ENCODE peak calls at places on chromosome 2, in five cellular contexts. One of them, this sample, is unnamed. For H3K9me3, the result is how much of the 10 kb centered on the place peaks cover.

GRCh38 chr2:202054716-202055115 is 18.3 kb upstream of the KIAA2012 start:
- DNase-seq in fibroblast of lung: no peak
- DNase-seq in GM23248: no peak
- DNase-seq in neuronal stem cell: no peak
- DNase-seq in colonic mucosa: no peak
- DNase-seq in this sample: no peak

GRCh38 chr2:16613475-16613874 is 52.2 kb downstream of the CYRIA start:
- DNase-seq in GM23248: peak
- DNase-seq in colonic mucosa: no peak
- DNase-seq in neuronal stem cell: no peak
- DNase-seq in fibroblast of lung: peak
- DNase-seq in this sample: no peak

GRCh38 chr2:110888401-110888800 is 156.0 kb downstream of the ACOXL start:
- DNase-seq in colonic mucosa: no peak
- DNase-seq in neuronal stem cell: no peak
- DNase-seq in GM23248: no peak
- DNase-seq in fibroblast of lung: no peak
- DNase-seq in this sample: no peak

GRCh38 chr2:55403177-55403998 is 16.3 kb downstream of the CCDC88A start:
- DNase-seq in fibroblast of lung: peak
- DNase-seq in GM23248: no peak
- DNase-seq in colonic mucosa: no peak
- DNase-seq in neuronal stem cell: no peak
- DNase-seq in this sample: no peak

GRCh38 chr2:129892773-129893172 is 86.7 kb upstream of the RAB6C start:
- DNase-seq in GM23248: no peak
- DNase-seq in neuronal stem cell: no peak
- DNase-seq in colonic mucosa: no peak
- DNase-seq in fibroblast of lung: no peak
- DNase-seq in this sample: no peak

GRCh38 chr2:129164220-129164619 is 815.2 kb upstream of the RAB6C start:
- DNase-seq in neuronal stem cell: no peak
- DNase-seq in colonic mucosa: no peak
- DNase-seq in GM23248: no peak
- DNase-seq in fibroblast of lung: no peak
- DNase-seq in this sample: no peak

GRCh38 chr2:34570266-34570872 is 971.3 kb upstream of the FAM98A start:
- DNase-seq in colonic mucosa: no peak
- DNase-seq in fibroblast of lung: peak
- DNase-seq in GM23248: peak
- DNase-seq in neuronal stem cell: peak
- DNase-seq in this sample: no peak

GRCh38 chr2:9975805-9976447 is 24.4 kb downstream of the GRHL1 start:
- DNase-seq in neuronal stem cell: no peak
- DNase-seq in colonic mucosa: peak
- DNase-seq in fibroblast of lung: peak
- DNase-seq in GM23248: peak
- DNase-seq in this sample: no peak

GRCh38 chr2:237923507-237924163 is 43.2 kb upstream of the UBE2F start:
- DNase-seq in fibroblast of lung: peak
- DNase-seq in colonic mucosa: peak
- DNase-seq in GM23248: peak
- DNase-seq in neuronal stem cell: peak
- DNase-seq in this sample: peak

GRCh38 chr2:28447943-28448737 is 47.7 kb upstream of the PLB1 start:
- DNase-seq in fibroblast of lung: peak
- DNase-seq in GM23248: peak
- DNase-seq in colonic mucosa: no peak
- DNase-seq in neuronal stem cell: no peak
- DNase-seq in this sample: no peak

GRCh38 chr2:240105982-240106381 is 30.1 kb downstream of the COPS9 start:
- DNase-seq in GM23248: no peak
- DNase-seq in colonic mucosa: no peak
- DNase-seq in neuronal stem cell: no peak
- DNase-seq in fibroblast of lung: no peak
- DNase-seq in this sample: peak

GRCh38 chr2:120291464-120292311 is 39.0 kb downstream of the RALB start:
- DNase-seq in GM23248: peak
- DNase-seq in colonic mucosa: no peak
- DNase-seq in neuronal stem cell: no peak
- DNase-seq in fibroblast of lung: peak
- DNase-seq in this sample: no peak

GRCh38 chr2:237731663-237732062 is 66.9 kb upstream of the RBM44 start:
- DNase-seq in GM23248: peak
- DNase-seq in neuronal stem cell: no peak
- DNase-seq in fibroblast of lung: peak
- DNase-seq in colonic mucosa: no peak
- DNase-seq in this sample: peak

GRCh38 chr2:190942697-190943096 is 62.1 kb downstream of the GLS start:
- DNase-seq in fibroblast of lung: no peak
- DNase-seq in colonic mucosa: no peak
- DNase-seq in GM23248: no peak
- DNase-seq in neuronal stem cell: no peak
- DNase-seq in this sample: no peak

GRCh38 chr2:147394179-147394790 is 450.5 kb upstream of the ACVR2A start:
- DNase-seq in fibroblast of lung: no peak
- DNase-seq in colonic mucosa: no peak
- DNase-seq in GM23248: no peak
- DNase-seq in neuronal stem cell: no peak
- DNase-seq in this sample: no peak

GRCh38 chr2:9658972-9659371 is 28.2 kb upstream of the YWHAQ start:
- DNase-seq in colonic mucosa: no peak
- DNase-seq in neuronal stem cell: no peak
- DNase-seq in fibroblast of lung: peak
- DNase-seq in GM23248: no peak
- DNase-seq in this sample: no peak

GRCh38 chr2:204825054-204825453 is 279.8 kb downstream of the PARD3B start:
- DNase-seq in colonic mucosa: no peak
- DNase-seq in fibroblast of lung: peak
- DNase-seq in GM23248: no peak
- DNase-seq in neuronal stem cell: no peak
- DNase-seq in this sample: no peak

GRCh38 chr2:81894451-81894990 is 1590.0 kb upstream of the LRRTM1 start:
- DNase-seq in colonic mucosa: no peak
- DNase-seq in GM23248: no peak
- DNase-seq in neuronal stem cell: no peak
- DNase-seq in fibroblast of lung: peak
- DNase-seq in this sample: no peak

GRCh38 chr2:144466637-144467036 is 53.3 kb downstream of the ZEB2 start:
- DNase-seq in GM23248: no peak
- DNase-seq in colonic mucosa: no peak
- DNase-seq in neuronal stem cell: no peak
- DNase-seq in fibroblast of lung: no peak
- DNase-seq in this sample: no peak

GRCh38 chr2:74712223-74713053 is 58.4 kb downstream of the SEMA4F start:
- DNase-seq in neuronal stem cell: no peak
- DNase-seq in colonic mucosa: no peak
- DNase-seq in GM23248: peak
- DNase-seq in fibroblast of lung: no peak
- DNase-seq in this sample: no peak

GRCh38 chr2:216678813-216679657 is 16.3 kb downstream of the IGFBP5 start:
- DNase-seq in colonic mucosa: no peak
- DNase-seq in neuronal stem cell: no peak
- DNase-seq in GM23248: no peak
- DNase-seq in fibroblast of lung: no peak
- DNase-seq in this sample: no peak

GRCh38 chr2:76642122-76642521 is 880.1 kb downstream of the LRRTM4 start:
- DNase-seq in neuronal stem cell: peak
- DNase-seq in fibroblast of lung: no peak
- DNase-seq in colonic mucosa: no peak
- DNase-seq in GM23248: no peak
- DNase-seq in this sample: no peak

GRCh38 chr2:73128841-73129535 is 16.2 kb upstream of the RAB11FIP5 start:
- DNase-seq in colonic mucosa: no peak
- DNase-seq in fibroblast of lung: no peak
- DNase-seq in GM23248: no peak
- DNase-seq in neuronal stem cell: no peak
- DNase-seq in this sample: no peak

GRCh38 chr2:104563398-104564024 is 290.4 kb upstream of the POU3F3 start:
- DNase-seq in fibroblast of lung: peak
- DNase-seq in neuronal stem cell: no peak
- DNase-seq in GM23248: no peak
- DNase-seq in colonic mucosa: no peak
- DNase-seq in this sample: no peak

GRCh38 chr2:11152591-11152990 is 2.7 kb upstream of the SLC66A3 start:
- DNase-seq in neuronal stem cell: no peak
- DNase-seq in colonic mucosa: no peak
- DNase-seq in GM23248: no peak
- DNase-seq in fibroblast of lung: no peak
- DNase-seq in this sample: peak

GRCh38 chr2:207693641-207694249 is 17.7 kb upstream of the CCNYL1 start:
- DNase-seq in neuronal stem cell: no peak
- DNase-seq in GM23248: no peak
- DNase-seq in colonic mucosa: peak
- DNase-seq in fibroblast of lung: no peak
- DNase-seq in this sample: no peak

GRCh38 chr2:23390152-23390551 is 5.2 kb downstream of the KLHL29 start:
- DNase-seq in fibroblast of lung: peak
- DNase-seq in neuronal stem cell: no peak
- DNase-seq in GM23248: no peak
- DNase-seq in colonic mucosa: no peak
- DNase-seq in this sample: no peak

GRCh38 chr2:230700447-230700846 is 12.2 kb upstream of the CAB39 start:
- DNase-seq in GM23248: peak
- DNase-seq in fibroblast of lung: no peak
- DNase-seq in colonic mucosa: no peak
- DNase-seq in neuronal stem cell: no peak
- DNase-seq in this sample: no peak

GRCh38 chr2:129438501-129439057 is 540.9 kb upstream of the RAB6C start:
- DNase-seq in colonic mucosa: no peak
- DNase-seq in fibroblast of lung: no peak
- DNase-seq in neuronal stem cell: no peak
- DNase-seq in GM23248: no peak
- DNase-seq in this sample: peak

GRCh38 chr2:170812716-170813585 is 3.7 kb upstream of the GAD1 start:
- DNase-seq in fibroblast of lung: peak
- DNase-seq in GM23248: peak
- DNase-seq in colonic mucosa: peak
- DNase-seq in neuronal stem cell: peak
- DNase-seq in this sample: no peak

GRCh38 chr2:201882353-201883095 is 76.2 kb downstream of the CDK15 start:
- DNase-seq in GM23248: peak
- DNase-seq in colonic mucosa: no peak
- DNase-seq in fibroblast of lung: peak
- DNase-seq in neuronal stem cell: no peak
- DNase-seq in this sample: peak

GRCh38 chr2:107542314-107542740 is 284.4 kb upstream of the RGPD4 start:
- DNase-seq in neuronal stem cell: no peak
- DNase-seq in GM23248: peak
- DNase-seq in fibroblast of lung: peak
- DNase-seq in colonic mucosa: no peak
- DNase-seq in this sample: no peak

GRCh38 chr2:163730556-163730955 is 5.3 kb downstream of the FIGN start:
- DNase-seq in GM23248: no peak
- DNase-seq in fibroblast of lung: no peak
- DNase-seq in neuronal stem cell: no peak
- DNase-seq in colonic mucosa: no peak
- DNase-seq in this sample: no peak

GRCh38 chr2:163732718-163733117 is 3.1 kb downstream of the FIGN start:
- DNase-seq in neuronal stem cell: no peak
- DNase-seq in fibroblast of lung: peak
- DNase-seq in GM23248: peak
- DNase-seq in colonic mucosa: no peak
- DNase-seq in this sample: no peak

GRCh38 chr2:163729874-163730273 is 5.9 kb downstream of the FIGN start:
- DNase-seq in fibroblast of lung: no peak
- DNase-seq in GM23248: no peak
- DNase-seq in colonic mucosa: no peak
- DNase-seq in neuronal stem cell: no peak
- DNase-seq in this sample: no peak

GRCh38 chr2:163733301-163733938 is 2.4 kb downstream of the FIGN start:
- DNase-seq in GM23248: peak
- DNase-seq in neuronal stem cell: no peak
- DNase-seq in fibroblast of lung: peak
- DNase-seq in colonic mucosa: no peak
- DNase-seq in this sample: no peak

GRCh38 chr2:163731735-163732134 is 4.1 kb downstream of the FIGN start:
- DNase-seq in colonic mucosa: no peak
- DNase-seq in neuronal stem cell: no peak
- DNase-seq in fibroblast of lung: peak
- DNase-seq in GM23248: peak
- DNase-seq in this sample: no peak
- H3K27ac ChIP-seq in colonic mucosa: peak
- H3K27ac ChIP-seq in neuronal stem cell: no peak
- H3K27ac ChIP-seq in fibroblast of lung: no peak
- H3K27ac ChIP-seq in GM23248: peak
- H3K27ac ChIP-seq in this sample: no peak

DNA sequence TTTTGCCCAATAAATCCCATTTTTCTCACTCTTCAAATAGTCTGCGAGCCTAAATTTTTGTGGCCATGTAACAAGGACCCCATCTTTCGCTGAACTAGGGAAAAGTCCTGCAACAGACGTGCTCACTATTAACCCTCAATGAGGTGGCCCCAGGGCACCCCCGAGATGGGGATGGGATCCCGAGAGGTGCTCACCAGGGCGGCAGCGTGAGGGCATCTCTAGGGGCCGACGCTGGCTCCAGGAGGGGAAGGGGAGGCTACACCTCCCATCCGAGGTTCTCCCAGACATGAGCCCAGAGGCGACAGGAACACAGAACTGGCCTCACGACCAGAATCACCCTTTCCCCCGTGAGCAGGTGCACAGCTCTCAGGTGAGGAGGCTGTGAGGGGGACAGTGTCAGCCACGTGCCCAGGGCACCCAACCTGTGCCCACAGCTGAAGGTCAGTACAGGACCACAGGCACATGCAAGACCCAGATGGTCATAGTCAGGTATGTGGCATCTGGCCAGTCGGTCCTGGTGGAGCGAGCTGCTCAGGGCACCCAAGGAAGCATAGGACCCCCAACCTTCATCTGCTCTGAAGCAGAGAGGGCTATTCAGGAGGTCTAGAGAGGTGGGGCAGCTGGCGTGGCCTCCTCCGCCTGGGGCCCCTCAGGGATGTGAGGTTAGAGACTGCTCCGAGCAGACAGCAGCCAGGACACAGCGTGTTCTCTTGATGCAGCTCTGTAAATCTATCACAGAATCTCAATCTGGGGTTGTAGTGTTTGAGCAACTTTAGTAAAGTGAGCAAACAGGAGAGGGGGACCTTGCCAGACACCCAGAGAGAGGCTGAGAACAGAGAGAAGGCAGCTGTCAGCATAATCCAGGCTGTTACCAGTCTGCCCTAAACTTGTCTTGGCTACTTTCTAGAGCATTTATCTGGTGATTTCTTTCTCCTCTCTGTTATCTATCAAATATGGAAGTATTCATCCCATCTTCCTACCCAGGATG is 62.7 kb downstream of the PXDN start:
- DNase-seq in GM23248: no peak
- DNase-seq in fibroblast of lung: no peak
- DNase-seq in colonic mucosa: no peak
- DNase-seq in neuronal stem cell: no peak
- DNase-seq in this sample: no peak
- H3K9ac ChIP-seq in GM23248: no peak
- H3K9ac ChIP-seq in fibroblast of lung: no peak
- H3K9ac ChIP-seq in colonic mucosa: no peak
- H3K9ac ChIP-seq in neuronal stem cell: no peak
- H3K9ac ChIP-seq in this sample: no peak

GRCh38 chr2:181680055-181680936 is at the start of gene NEUROD1:
- DNase-seq in colonic mucosa: no peak
- DNase-seq in GM23248: no peak
- DNase-seq in fibroblast of lung: no peak
- DNase-seq in neuronal stem cell: no peak
- DNase-seq in this sample: peak
- H3K9me3 ChIP-seq in colonic mucosa: under half
- H3K9me3 ChIP-seq in GM23248: under half
- H3K9me3 ChIP-seq in fibroblast of lung: under half
- H3K9me3 ChIP-seq in neuronal stem cell: under half
- H3K9me3 ChIP-seq in this sample: under half

GRCh38 chr2:46715541-46715940 is 200.1 kb downstream of the MCFD2 start:
- DNase-seq in colonic mucosa: no peak
- DNase-seq in fibroblast of lung: no peak
- DNase-seq in GM23248: no peak
- DNase-seq in neuronal stem cell: no peak
- DNase-seq in this sample: no peak
- H3K27ac ChIP-seq in colonic mucosa: no peak
- H3K27ac ChIP-seq in fibroblast of lung: no peak
- H3K27ac ChIP-seq in GM23248: peak
- H3K27ac ChIP-seq in neuronal stem cell: no peak
- H3K27ac ChIP-seq in this sample: no peak